ENCODE peak calls at places on chromosomes 2 and 18, in six cellular contexts. I is fibroblast of the aortic adventitia, C is right lobe of liver, X is cardiac fibroblast, U is transverse colon, Z is brain microvascular endothelial cell. H is an unnamed sample.

GRCh38 chr18:57333941-57334340 is 18.4 kb upstream of the ST8SIA3 start:
- DNase-seq in I (no peak), X (no peak), C (no peak), Z (no peak), U (no peak), H (no peak)

GRCh38 chr2:17538022-17538843 is 2.3 kb upstream of the VSNL1 start:
- DNase-seq in Z (peak), C (peak), I (peak), U (peak), X (peak), H (no peak)

GRCh38 chr2:44200759-44201158 is 32.1 kb downstream of the PPM1B start:
- DNase-seq in C (no peak), I (no peak), Z (no peak), U (no peak), X (no peak), H (no peak)

GRCh38 chr18:76256897-76257500 is 238.0 kb downstream of the ZNF516 start:
- DNase-seq in X (peak), C (no peak), I (peak), Z (peak), U (no peak), H (no peak)

GRCh38 chr2:25954199-25954752 is 28.0 kb downstream of the KIF3C start:
- DNase-seq in U (no peak), I (no peak), Z (no peak), X (no peak), C (no peak), H (no peak)

GRCh38 chr18:48923746-48924580 is 26.8 kb downstream of the SMAD7 start:
- DNase-seq in Z (no peak), I (peak), U (no peak), X (peak), C (no peak), H (peak)

GRCh38 chr2:39780825-39781600 is 2.0 kb upstream of the THUMPD2 start:
- DNase-seq in X (peak), I (no peak), Z (no peak), U (no peak), C (no peak), H (no peak)

GRCh38 chr2:127776122-127776780 is 34.7 kb downstream of the WDR33 start:
- DNase-seq in C (no peak), X (no peak), Z (peak), I (no peak), U (no peak), H (no peak)

GRCh38 chr2:16314691-16315457 is 350.8 kb downstream of the CYRIA start:
- DNase-seq in I (no peak), C (no peak), X (no peak), Z (no peak), U (no peak), H (no peak)

DNA sequence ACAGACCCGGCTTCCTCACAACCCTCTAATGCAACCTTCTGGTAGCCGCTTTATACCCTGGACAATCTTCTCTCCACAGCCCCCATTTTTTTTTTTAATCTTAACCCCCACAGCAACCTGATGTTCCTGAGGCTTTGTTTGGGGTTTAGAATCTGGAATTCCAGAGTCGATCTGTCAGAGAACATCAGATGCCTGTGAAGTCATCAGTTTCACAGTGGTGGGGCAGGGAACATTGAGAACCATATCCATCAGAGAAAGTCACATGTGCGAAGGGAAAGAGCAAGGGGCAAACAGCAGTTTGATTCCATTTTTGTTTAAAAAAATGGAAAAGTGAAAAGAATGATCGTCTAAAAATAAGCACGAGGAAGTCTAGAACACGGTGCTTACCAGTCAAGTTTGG is 20.6 kb downstream of the NPAS2 start:
- DNase-seq in I (no peak), U (no peak), X (no peak), Z (peak), C (no peak), H (no peak)
- TF ChIP-seq CTCF in I (no peak), U (no peak), X (no peak), Z (no peak), C (no peak), H (no peak)

GRCh38 chr2:21267232-21267835 is 143.6 kb downstream of the TDRD15 start:
- DNase-seq in U (no peak), X (no peak), Z (no peak), I (no peak), C (no peak), H (no peak)

GRCh38 chr2:21268197-21268870 is 144.6 kb downstream of the TDRD15 start:
- DNase-seq in X (no peak), C (no peak), Z (no peak), U (no peak), I (no peak), H (no peak)

GRCh38 chr2:21270083-21270491 is 146.3 kb downstream of the TDRD15 start:
- DNase-seq in X (no peak), U (no peak), Z (no peak), I (no peak), C (no peak), H (no peak)

GRCh38 chr2:21268871-21269224 is 145.1 kb downstream of the TDRD15 start:
- DNase-seq in X (no peak), Z (no peak), U (no peak), C (no peak), I (no peak), H (no peak)

GRCh38 chr2:21270658-21271057 is 146.9 kb downstream of the TDRD15 start:
- DNase-seq in I (no peak), C (peak), Z (no peak), U (no peak), X (no peak), H (no peak)
- TF ChIP-seq CTCF in I (no peak), C (no peak), Z (no peak), U (no peak), X (no peak), H (no peak)

GRCh38 chr18:23859466-23860352 is 154.8 kb upstream of the TTC39C start:
- DNase-seq in X (no peak), C (peak), U (no peak), Z (no peak), I (no peak), H (no peak)
- TF ChIP-seq CTCF in X (no peak), C (no peak), U (no peak), Z (no peak), I (no peak), H (no peak)

DNA sequence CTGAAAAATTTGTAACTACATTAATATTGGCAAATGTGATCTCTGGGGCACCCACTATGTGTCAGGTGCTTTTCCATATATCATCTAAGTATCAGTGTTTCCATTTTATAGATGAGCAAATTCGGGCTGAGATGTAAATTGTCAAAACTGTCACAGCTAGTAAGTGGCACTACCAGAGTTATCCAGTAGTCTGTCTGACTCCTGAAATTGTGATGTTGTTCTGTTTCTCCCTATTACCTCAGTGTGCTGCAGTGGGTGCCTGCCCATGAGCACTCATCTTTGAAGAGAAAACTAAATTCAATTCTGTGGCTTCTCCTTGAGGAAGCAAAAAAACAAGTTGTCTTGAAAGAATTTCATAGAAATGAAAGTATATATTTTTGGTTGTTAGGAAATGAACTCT is 467.4 kb upstream of the FANCL start:
- DNase-seq in Z (no peak), U (no peak), X (no peak), C (no peak), I (no peak), H (no peak)
- TF ChIP-seq CTCF in Z (peak), U (no peak), X (no peak), C (no peak), I (no peak), H (peak)

DNA sequence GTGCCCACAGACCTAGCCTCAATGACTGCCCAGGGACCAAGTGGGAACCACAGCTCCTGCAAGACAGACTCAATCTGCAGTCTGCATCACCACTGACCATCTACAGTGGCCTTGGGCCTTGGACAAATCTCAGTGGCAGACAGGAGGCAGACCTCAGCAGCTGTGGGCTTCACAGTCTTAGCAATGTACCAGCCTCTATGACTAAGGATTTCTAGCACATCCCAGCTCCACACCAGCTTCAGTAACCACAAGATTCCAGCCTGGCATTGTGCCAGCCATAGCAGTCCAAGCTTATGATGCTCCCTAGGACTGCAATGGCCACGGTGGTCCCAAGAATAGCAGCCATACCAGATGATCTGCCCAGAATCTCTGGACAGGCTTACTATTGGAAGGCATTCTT is 19.6 kb upstream of the WDR75 start:
- DNase-seq in C (no peak), I (peak), U (no peak), X (peak), Z (peak), H (no peak)
- TF ChIP-seq CTCF in C (no peak), I (no peak), U (no peak), X (peak), Z (peak), H (peak)

DNA sequence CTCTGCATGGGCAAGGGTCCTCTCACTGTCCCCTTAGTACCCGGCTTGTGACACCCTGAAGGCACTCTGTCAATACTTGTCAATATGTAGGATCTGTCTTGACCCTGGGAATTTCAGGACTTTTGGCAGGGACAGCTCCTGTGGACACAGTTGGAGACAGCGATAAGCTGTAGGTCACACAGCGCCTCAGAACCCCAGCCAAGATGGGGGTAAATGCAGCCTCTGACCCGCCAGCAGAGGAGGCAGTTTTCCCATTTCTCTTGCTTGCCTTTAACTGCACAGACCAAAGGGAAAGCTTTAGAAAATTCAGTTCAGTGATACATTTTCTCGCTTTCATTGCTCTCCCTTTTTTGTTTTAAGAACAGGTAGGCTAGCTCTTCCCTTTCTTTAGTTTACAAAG is 54.8 kb upstream of the KLHL29 start:
- DNase-seq in I (no peak), U (no peak), C (no peak), X (peak), Z (peak), H (no peak)
- TF ChIP-seq CTCF in I (no peak), U (no peak), C (peak), X (no peak), Z (peak), H (no peak)

DNA sequence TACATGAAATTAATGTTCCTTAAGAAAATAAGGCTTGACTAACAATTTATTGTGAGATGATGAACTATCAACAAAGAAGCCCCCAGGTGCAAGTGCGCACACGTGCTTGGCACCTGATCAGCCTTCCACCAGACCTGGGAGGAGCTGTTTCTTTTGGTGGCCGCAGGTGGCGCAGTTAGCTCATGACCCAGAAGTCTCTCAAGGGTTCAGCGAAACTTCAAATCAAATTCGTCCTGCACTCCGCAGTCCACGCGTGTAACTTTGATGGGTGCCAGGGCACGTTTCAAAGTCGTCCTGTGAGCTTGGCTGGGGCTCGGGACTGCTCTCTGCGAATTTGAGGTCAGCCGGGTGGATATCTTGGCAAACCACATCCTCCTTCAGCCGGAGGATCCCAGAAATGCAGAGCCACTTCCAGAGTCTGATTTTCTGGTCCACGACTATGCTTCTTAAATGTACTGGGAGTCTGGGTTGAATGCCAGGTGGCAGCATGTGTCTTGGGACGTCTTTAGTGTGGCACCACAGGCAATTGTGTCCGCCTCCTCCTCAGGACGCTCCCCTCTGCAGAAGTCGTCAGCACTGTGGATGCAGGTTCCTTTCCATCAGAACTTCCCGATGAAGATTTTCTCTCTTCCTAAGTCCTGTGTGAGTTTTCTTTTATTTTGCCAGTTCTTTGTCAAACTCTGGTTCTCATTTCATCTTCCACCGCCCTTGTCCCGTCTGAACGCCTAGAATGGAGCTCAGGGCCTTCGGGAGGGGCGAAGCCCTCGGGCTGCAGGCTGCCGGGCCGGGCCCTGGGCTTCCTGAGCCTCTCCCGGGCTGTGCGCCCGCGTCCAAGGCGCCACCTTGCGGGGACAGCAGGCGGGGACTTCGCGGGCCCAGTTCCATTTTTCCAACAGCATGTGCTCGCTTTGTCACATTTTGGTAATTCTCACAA is 61.3 kb upstream of the RAPGEF4 start:
- DNase-seq in U (no peak), X (peak), Z (peak), I (peak), C (peak), H (no peak)
- TF ChIP-seq CTCF in U (no peak), X (peak), Z (peak), I (peak), C (peak), H (peak)

DNA sequence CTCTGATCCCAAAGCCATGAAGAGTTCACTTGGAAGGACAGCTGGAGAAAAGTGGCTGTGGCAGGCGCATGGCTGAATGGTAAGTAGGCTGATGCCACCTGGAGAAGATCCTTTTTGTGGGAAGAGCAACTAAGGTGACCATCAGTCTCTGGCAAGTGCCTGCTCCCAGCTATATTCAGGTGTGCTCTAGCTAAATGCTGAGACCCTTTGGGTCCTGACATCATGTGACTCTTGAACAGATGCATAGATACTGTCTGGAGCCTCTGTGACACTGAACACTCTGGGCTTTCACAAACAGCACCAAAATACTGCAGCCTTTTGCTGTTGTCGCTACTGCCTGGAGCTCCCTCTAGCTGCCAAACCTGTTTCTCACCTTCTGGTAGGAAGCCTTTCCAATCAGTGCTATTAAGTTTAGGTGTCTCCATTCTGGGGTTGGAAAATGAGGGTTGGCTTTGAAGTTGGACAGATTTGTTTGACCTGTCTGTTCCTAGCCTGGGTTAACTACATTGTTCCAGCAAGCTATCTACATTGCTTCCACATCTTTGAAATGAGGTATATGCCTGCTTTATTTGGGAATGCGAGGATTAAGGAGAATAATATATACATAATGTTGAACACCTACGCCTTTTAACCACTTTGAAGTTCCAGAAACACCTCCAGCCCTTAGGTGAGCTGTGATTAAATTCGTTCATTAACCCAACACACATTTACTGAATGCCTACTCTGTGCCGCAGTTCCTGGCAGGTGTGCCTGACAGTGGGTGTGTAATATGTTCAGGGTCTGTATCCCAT is 3.1 kb downstream of the EGR4 start:
- DNase-seq in I (peak), X (peak), U (peak), C (no peak), Z (peak), H (no peak)
- TF ChIP-seq CTCF in I (peak), X (peak), U (no peak), C (peak), Z (peak), H (peak)